ENCODE peak calls at places on chromosomes 7 and 10, in four cellular contexts. One of them, this sample, is unnamed.

GRCh38 chr7:45129181-45129800 is 17.8 kb upstream of the TBRG4 start:
- DNase-seq in K562: no peak
- DNase-seq in H1: no peak
- DNase-seq in GM12878: no peak
- DNase-seq in this sample: no peak

GRCh38 chr7:114860196-114860595 is 61.7 kb upstream of the MDFIC start:
- DNase-seq in K562: no peak
- DNase-seq in H1: no peak
- DNase-seq in GM12878: no peak
- DNase-seq in this sample: no peak

GRCh38 chr7:82501256-82501815 is 57.8 kb upstream of the CACNA2D1 start:
- DNase-seq in K562: no peak
- DNase-seq in H1: no peak
- DNase-seq in GM12878: no peak
- DNase-seq in this sample: no peak

GRCh38 chr7:44517175-44517574 is 24.0 kb downstream of the NPC1L1 start:
- DNase-seq in K562: no peak
- DNase-seq in H1: no peak
- DNase-seq in GM12878: no peak
- DNase-seq in this sample: no peak

GRCh38 chr10:110353244-110354119 is 48.8 kb upstream of the SMNDC1 start:
- DNase-seq in K562: peak; percentile 15
- DNase-seq in H1: no peak
- DNase-seq in GM12878: no peak
- DNase-seq in this sample: peak; percentile 73

GRCh38 chr7:22302951-22303423 is 54.0 kb downstream of the RAPGEF5 start:
- DNase-seq in K562: no peak
- DNase-seq in H1: no peak
- DNase-seq in GM12878: no peak
- DNase-seq in this sample: no peak

GRCh38 chr7:11319491-11320274 is 346.0 kb downstream of the PHF14 start:
- DNase-seq in K562: no peak
- DNase-seq in H1: no peak
- DNase-seq in GM12878: no peak
- DNase-seq in this sample: no peak

GRCh38 chr10:75335983-75336382 is 65.6 kb downstream of the ZNF503 start:
- DNase-seq in K562: no peak
- DNase-seq in H1: no peak
- DNase-seq in GM12878: peak; percentile 40
- DNase-seq in this sample: no peak

GRCh38 chr7:19079066-19079465 is 38.4 kb downstream of the TWIST1 start:
- DNase-seq in K562: no peak
- DNase-seq in H1: no peak
- DNase-seq in GM12878: no peak
- DNase-seq in this sample: peak; percentile 12

DNA sequence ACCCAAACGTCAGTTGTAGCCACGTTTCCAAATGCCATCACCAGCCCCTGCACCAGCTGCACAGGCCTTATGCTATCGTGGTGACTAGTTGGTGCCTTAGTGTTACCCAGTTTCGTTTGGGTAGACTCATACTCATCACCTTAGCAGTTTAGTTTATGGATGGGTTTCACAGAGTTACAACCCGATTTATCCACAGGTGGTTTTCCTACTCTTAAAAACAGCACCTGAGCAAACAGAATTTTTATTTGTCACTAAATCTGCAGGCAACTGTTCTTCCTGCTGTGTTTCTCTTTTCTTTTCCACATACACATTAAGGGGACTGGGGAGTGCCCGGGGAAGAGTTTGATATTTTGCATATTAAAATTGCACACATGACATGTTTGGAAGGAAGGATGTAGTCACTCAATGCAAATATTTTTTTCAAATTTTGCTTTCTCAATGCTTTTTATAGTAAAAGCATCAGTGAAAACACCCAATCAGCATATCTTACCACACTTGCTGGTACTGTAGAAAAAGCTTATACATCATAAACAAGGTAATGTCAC is 41.7 kb downstream of the PDSS1 start:
- DNase-seq in K562: no peak
- DNase-seq in H1: no peak
- DNase-seq in GM12878: no peak
- DNase-seq in this sample: no peak
- TF ChIP-seq EGR1 in K562: no peak
- TF ChIP-seq EGR1 in H1: no peak
- TF ChIP-seq EGR1 in GM12878: no peak
- TF ChIP-seq EGR1 in this sample: no peak

GRCh38 chr7:123533553-123533917 is 860 bp downstream of the IQUB start:
- DNase-seq in K562: no peak
- DNase-seq in H1: no peak
- DNase-seq in GM12878: no peak
- DNase-seq in this sample: no peak
- TF ChIP-seq EGR1 in K562: no peak
- TF ChIP-seq EGR1 in H1: no peak
- TF ChIP-seq EGR1 in GM12878: no peak
- TF ChIP-seq EGR1 in this sample: no peak

GRCh38 chr10:37436361-37436760 is 311.0 kb downstream of the ANKRD30A start:
- DNase-seq in K562: no peak
- DNase-seq in H1: no peak
- DNase-seq in GM12878: no peak
- DNase-seq in this sample: no peak
- TF ChIP-seq EGR1 in K562: no peak
- TF ChIP-seq EGR1 in H1: no peak
- TF ChIP-seq EGR1 in GM12878: no peak
- TF ChIP-seq EGR1 in this sample: no peak

GRCh38 chr7:8435120-8435519 is 1.7 kb downstream of the NXPH1 start:
- DNase-seq in K562: no peak
- DNase-seq in H1: peak; percentile 74
- DNase-seq in GM12878: no peak
- DNase-seq in this sample: no peak

GRCh38 chr7:8434290-8435002 is 1.0 kb downstream of the NXPH1 start:
- DNase-seq in K562: no peak
- DNase-seq in H1: peak; percentile 79
- DNase-seq in GM12878: no peak
- DNase-seq in this sample: no peak

GRCh38 chr7:8430643-8431042 is 2.8 kb upstream of the NXPH1 start:
- DNase-seq in K562: no peak
- DNase-seq in H1: no peak
- DNase-seq in GM12878: no peak
- DNase-seq in this sample: no peak

GRCh38 chr7:8435597-8436243 is 2.3 kb downstream of the NXPH1 start:
- DNase-seq in K562: no peak
- DNase-seq in H1: peak; percentile 53
- DNase-seq in GM12878: no peak
- DNase-seq in this sample: no peak

GRCh38 chr7:8433477-8434289 is at the start of gene NXPH1:
- DNase-seq in K562: peak; percentile 66
- DNase-seq in H1: peak; percentile 82
- DNase-seq in GM12878: no peak
- DNase-seq in this sample: no peak
- TF ChIP-seq EGR1 in K562: no peak
- TF ChIP-seq EGR1 in H1: no peak
- TF ChIP-seq EGR1 in GM12878: no peak
- TF ChIP-seq EGR1 in this sample: no peak

GRCh38 chr7:75943864-75944263 is 28.9 kb downstream of the POR start:
- DNase-seq in K562: peak; percentile 44
- DNase-seq in H1: no peak
- DNase-seq in GM12878: no peak
- DNase-seq in this sample: peak; percentile 73

GRCh38 chr7:75938921-75939320 is 24.0 kb downstream of the POR start:
- DNase-seq in K562: no peak
- DNase-seq in H1: no peak
- DNase-seq in GM12878: no peak
- DNase-seq in this sample: no peak

DNA sequence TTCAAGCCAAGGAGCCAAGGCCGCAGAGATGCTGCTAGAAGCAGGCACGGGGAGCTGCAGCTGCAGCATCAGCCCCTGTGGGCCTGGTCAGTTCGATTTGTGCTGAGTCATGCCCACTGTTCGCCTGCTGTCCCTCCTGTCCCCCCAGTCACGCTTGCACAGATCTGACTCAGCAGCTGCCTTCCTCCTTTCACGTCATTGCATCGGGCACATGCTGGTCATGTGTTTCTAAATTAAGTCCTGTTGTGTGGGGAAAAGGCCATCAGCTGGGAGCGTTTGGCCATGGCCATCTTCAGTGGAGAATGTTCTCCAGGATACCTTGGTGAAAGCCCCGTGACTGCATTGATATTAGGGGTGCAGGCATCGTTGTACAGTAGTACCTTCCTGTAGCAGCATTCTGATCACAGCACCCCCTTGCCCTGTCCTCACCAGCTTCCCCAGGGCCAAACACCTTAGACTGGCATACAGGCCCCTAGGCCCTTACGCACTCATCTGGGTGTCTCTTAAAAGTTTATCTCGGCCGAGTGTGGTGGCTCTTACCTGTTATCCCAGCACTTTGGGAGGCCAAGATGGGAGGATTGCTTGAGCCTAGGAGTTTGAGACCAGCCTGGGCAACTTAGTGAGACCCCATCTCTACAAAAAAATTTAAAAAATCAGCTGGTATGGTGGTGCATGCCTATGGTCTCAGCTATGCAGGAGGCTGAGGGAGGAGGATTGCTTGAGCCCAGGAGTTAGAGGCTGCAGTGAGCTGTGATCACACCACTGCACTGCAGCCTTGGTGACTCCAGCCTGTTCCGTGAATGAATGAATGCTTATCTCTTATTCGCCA is 23.2 kb downstream of the POR start:
- DNase-seq in K562: peak; percentile 70
- DNase-seq in H1: no peak
- DNase-seq in GM12878: no peak
- DNase-seq in this sample: peak; percentile 61
- TF ChIP-seq EGR1 in K562: no peak
- TF ChIP-seq EGR1 in H1: no peak
- TF ChIP-seq EGR1 in GM12878: no peak
- TF ChIP-seq EGR1 in this sample: no peak

GRCh38 chr7:26713981-26714380 is 150.4 kb downstream of the SKAP2 start:
- DNase-seq in K562: no peak
- DNase-seq in H1: no peak
- DNase-seq in GM12878: no peak
- DNase-seq in this sample: no peak
- TF ChIP-seq EGR1 in K562: no peak
- TF ChIP-seq EGR1 in H1: no peak
- TF ChIP-seq EGR1 in GM12878: no peak
- TF ChIP-seq EGR1 in this sample: no peak

GRCh38 chr7:151250181-151251095 is 1.9 kb upstream of the SMARCD3 start:
- DNase-seq in K562: no peak
- DNase-seq in H1: no peak
- DNase-seq in GM12878: no peak
- DNase-seq in this sample: no peak

GRCh38 chr7:151252961-151253691 is 4.6 kb upstream of the SMARCD3 start:
- DNase-seq in K562: no peak
- DNase-seq in H1: peak; percentile 64
- DNase-seq in GM12878: no peak
- DNase-seq in this sample: no peak

GRCh38 chr7:151254316-151254715 is 5.8 kb upstream of the SMARCD3 start:
- DNase-seq in K562: no peak
- DNase-seq in H1: no peak
- DNase-seq in GM12878: no peak
- DNase-seq in this sample: no peak

GRCh38 chr7:151251328-151251925 is 2.9 kb upstream of the SMARCD3 start:
- DNase-seq in K562: no peak
- DNase-seq in H1: peak; percentile 62
- DNase-seq in GM12878: no peak
- DNase-seq in this sample: no peak

GRCh38 chr7:151251926-151252835 is 3.7 kb upstream of the SMARCD3 start:
- DNase-seq in K562: peak; percentile 97
- DNase-seq in H1: peak; percentile 77
- DNase-seq in GM12878: no peak
- DNase-seq in this sample: no peak
- TF ChIP-seq EGR1 in K562: no peak
- TF ChIP-seq EGR1 in H1: no peak
- TF ChIP-seq EGR1 in GM12878: no peak
- TF ChIP-seq EGR1 in this sample: no peak

GRCh38 chr10:1451362-1451888 is 285.9 kb downstream of the ADARB2 start:
- DNase-seq in K562: no peak
- DNase-seq in H1: no peak
- DNase-seq in GM12878: no peak
- DNase-seq in this sample: no peak
- TF ChIP-seq EGR1 in K562: no peak
- TF ChIP-seq EGR1 in H1: no peak
- TF ChIP-seq EGR1 in GM12878: no peak
- TF ChIP-seq EGR1 in this sample: no peak

GRCh38 chr10:44908936-44909335 is 2.2 kb upstream of the TMEM72 start:
- DNase-seq in K562: no peak
- DNase-seq in H1: no peak
- DNase-seq in GM12878: no peak
- DNase-seq in this sample: no peak

GRCh38 chr10:44911951-44912350 is 814 bp downstream of the TMEM72 start:
- DNase-seq in K562: no peak
- DNase-seq in H1: no peak
- DNase-seq in GM12878: no peak
- DNase-seq in this sample: no peak

GRCh38 chr10:44911081-44911540 is at the start of gene TMEM72:
- DNase-seq in K562: peak; percentile 37
- DNase-seq in H1: peak; percentile 54
- DNase-seq in GM12878: no peak
- DNase-seq in this sample: no peak

GRCh38 chr10:44908071-44908709 is 2.9 kb upstream of the TMEM72 start:
- DNase-seq in K562: no peak
- DNase-seq in H1: peak; percentile 53
- DNase-seq in GM12878: no peak
- DNase-seq in this sample: no peak

DNA sequence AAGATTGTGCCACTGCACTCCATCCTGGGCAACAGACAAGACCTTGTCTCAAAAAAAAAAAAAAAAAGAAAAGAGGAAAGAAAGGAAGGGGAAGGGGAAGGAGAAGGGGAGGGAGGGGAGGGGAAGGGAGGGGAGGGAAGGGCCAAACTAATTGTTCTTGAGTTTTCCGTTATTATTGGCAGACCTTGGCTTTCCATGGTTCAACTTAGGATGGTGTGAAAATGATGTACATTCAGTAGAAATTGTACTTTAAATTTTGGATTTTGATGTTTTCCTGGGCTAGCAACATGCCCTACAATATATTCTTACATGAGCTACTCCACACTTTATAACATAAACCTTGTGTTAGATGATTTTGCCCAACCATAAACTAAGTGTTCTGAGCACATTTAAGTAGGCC is 1.2 kb upstream of the TMEM72 start:
- DNase-seq in K562: no peak
- DNase-seq in H1: no peak
- DNase-seq in GM12878: no peak
- DNase-seq in this sample: no peak
- TF ChIP-seq EGR1 in K562: no peak
- TF ChIP-seq EGR1 in H1: no peak
- TF ChIP-seq EGR1 in GM12878: no peak
- TF ChIP-seq EGR1 in this sample: no peak

This sample was measured in HCT116.